ENCODE peak calls at places on chromosomes 3 and 15, in five cellular contexts. W is neuronal stem cell; Y is retina; X is H1; J is stimulated activated CD8-positive, alpha-beta memory T cell treated with anti-CD3 and anti-CD28 coated beads, Interleukin-2, amount 100 ng/mL, for 48 hours. D is an unnamed sample.

GRCh38 chr3:67790043-67790442 is 135.6 kb upstream of the SUCLG2 start:
- DNase-seq in W (peak), Y (peak), X (peak), J (peak), D (peak)

GRCh38 chr3:79167651-79168416 is 600.0 kb downstream of the ROBO1 start:
- DNase-seq in X (no peak), Y (no peak), J (no peak), W (no peak), D (no peak)

GRCh38 chr3:44939581-44940036 is 36.4 kb downstream of the ZDHHC3 start:
- DNase-seq in X (no peak), W (no peak), Y (no peak), J (no peak), D (no peak)

GRCh38 chr3:55066406-55067128 is 138.7 kb upstream of the LRTM1 start:
- DNase-seq in Y (no peak), W (no peak), J (no peak), X (no peak), D (no peak)

GRCh38 chr3:127180859-127181258 is 12.1 kb upstream of the PRR23E start:
- DNase-seq in J (no peak), X (no peak), Y (no peak), W (no peak), D (no peak)

GRCh38 chr15:83380026-83380425 is 67.1 kb upstream of the SH3GL3 start:
- DNase-seq in X (no peak), W (no peak), Y (no peak), J (no peak), D (no peak)

GRCh38 chr3:113223831-113224240 is 12.5 kb downstream of the BOC start:
- DNase-seq in Y (no peak), J (no peak), W (no peak), X (no peak), D (no peak)

GRCh38 chr3:170563712-170564423 is 22.0 kb downstream of the SLC7A14 start:
- DNase-seq in W (no peak), J (no peak), X (no peak), Y (no peak), D (no peak)

GRCh38 chr15:68187559-68187958 is 17.6 kb downstream of the CALML4 start:
- DNase-seq in X (no peak), W (no peak), Y (no peak), J (no peak), D (no peak)

GRCh38 chr15:72493220-72493619 is 19.1 kb downstream of the ARIH1 start:
- DNase-seq in J (no peak), X (no peak), W (no peak), Y (no peak), D (no peak)

GRCh38 chr3:67526246-67526645 is 128.2 kb downstream of the SUCLG2 start:
- DNase-seq in Y (no peak), J (no peak), W (no peak), X (no peak), D (no peak)

GRCh38 chr3:140942221-140943104 is 827 bp downstream of the SLC25A36 start:
- DNase-seq in W (peak), Y (peak), X (peak), J (peak), D (peak)

GRCh38 chr15:80403712-80404056 is 498 bp upstream of the ARNT2 start:
- DNase-seq in J (no peak), W (peak), X (peak), Y (peak), D (peak)

GRCh38 chr15:86608461-86608860 is 528.8 kb downstream of the AGBL1 start:
- DNase-seq in W (no peak), Y (no peak), X (no peak), J (no peak), D (no peak)

GRCh38 chr3:55595420-55595819 is 108.3 kb upstream of the WNT5A start:
- DNase-seq in W (no peak), Y (no peak), J (no peak), X (no peak), D (no peak)

GRCh38 chr3:96027718-96028117 is 786.7 kb upstream of the EPHA6 start:
- DNase-seq in X (no peak), Y (no peak), J (no peak), W (no peak), D (no peak)

GRCh38 chr15:96416934-96417759 is 86.6 kb downstream of the NR2F2 start:
- DNase-seq in W (no peak), X (peak), J (no peak), Y (peak), D (no peak)

GRCh38 chr3:101703169-101703568 is 16.7 kb upstream of the RPL24 start:
- DNase-seq in J (no peak), X (no peak), W (no peak), Y (no peak), D (no peak)

GRCh38 chr3:45929042-45929679 is 14.1 kb upstream of the CXCR6 start:
- DNase-seq in J (peak), Y (peak), W (no peak), X (peak), D (peak)

GRCh38 chr3:49900491-49901153 is 3.1 kb downstream of the MST1R start:
- DNase-seq in X (no peak), W (no peak), J (no peak), Y (no peak), D (no peak)

D was measured in neural crest cell.